ENCODE peak calls at places on chromosome 4, in ten cellular contexts. G, O, L, A, J, C, D, P, T and E are unnamed samples.

GRCh38 chr4:185283723-185284122 is 74.3 kb downstream of the SNX25 start:
- DNase-seq in C (no peak), G (peak), A (no peak), L (no peak), D (peak), J (no peak), P (peak), O (no peak), T (no peak), E (peak)

GRCh38 chr4:73308286-73308685 is 49.7 kb upstream of the ANKRD17 start:
- DNase-seq in A (no peak), D (peak), G (peak), P (peak), L (no peak), J (no peak), C (no peak), O (no peak), T (no peak), E (peak)

GRCh38 chr4:38132140-38132673 is 172.0 kb downstream of the PTTG2 start:
- DNase-seq in J (peak), A (no peak), L (peak), C (no peak), D (peak), T (peak), O (peak), G (peak), P (peak), E (peak)

GRCh38 chr4:53131562-53131925 is 234.3 kb downstream of the SCFD2 start:
- DNase-seq in L (no peak), C (no peak), T (no peak), A (no peak), G (no peak), D (no peak), O (no peak), P (no peak), J (no peak), E (no peak)

GRCh38 chr4:152456609-152457008 is 79.3 kb downstream of the FBXW7 start:
- DNase-seq in D (no peak), O (no peak), G (peak), C (no peak), L (no peak), J (no peak), P (no peak), T (no peak), A (no peak), E (peak)

GRCh38 chr4:37836838-37837413 is 10.4 kb downstream of the PGM2 start:
- DNase-seq in D (no peak), A (no peak), C (no peak), G (no peak), J (no peak), T (no peak), O (no peak), P (no peak), L (no peak), E (no peak)

GRCh38 chr4:109131559-109131958 is 170.9 kb downstream of the COL25A1 start:
- DNase-seq in L (no peak), O (no peak), G (no peak), C (no peak), D (no peak), P (no peak), T (no peak), A (peak), J (no peak), E (no peak)

GRCh38 chr4:36082817-36083216 is 161.5 kb downstream of the ARAP2 start:
- DNase-seq in T (no peak), O (no peak), A (no peak), L (no peak), C (no peak), G (no peak), P (no peak), J (no peak), D (no peak), E (no peak)

GRCh38 chr4:150586162-150586561 is 4.2 kb downstream of the MAB21L2 start:
- DNase-seq in O (no peak), J (no peak), D (no peak), A (no peak), G (no peak), C (no peak), L (no peak), T (no peak), P (no peak), E (no peak)

GRCh38 chr4:153497091-153497531 is 31.0 kb downstream of the TMEM131L start:
- DNase-seq in L (no peak), T (no peak), G (peak), J (no peak), A (no peak), C (no peak), O (no peak), P (no peak), D (no peak), E (peak)

GRCh38 chr4:73735231-73735630 is 5.1 kb upstream of the CXCL8 start:
- DNase-seq in J (no peak), P (peak), C (no peak), T (peak), L (no peak), G (peak), O (no peak), D (peak), A (no peak), E (peak)

GRCh38 chr4:181756451-181756850 is 486.8 kb upstream of the TENM3 start:
- DNase-seq in G (no peak), A (no peak), P (no peak), O (no peak), C (no peak), J (no peak), L (no peak), T (no peak), D (no peak), E (no peak)

GRCh38 chr4:61411241-61411640 is 211.1 kb downstream of the ADGRL3 start:
- DNase-seq in D (no peak), C (no peak), L (no peak), T (no peak), G (no peak), O (no peak), P (peak), A (no peak), J (no peak), E (peak)

GRCh38 chr4:14871676-14872430 is 130.4 kb upstream of the CPEB2 start:
- DNase-seq in J (no peak), P (no peak), D (no peak), T (no peak), A (no peak), L (no peak), G (peak), O (no peak), C (peak), E (no peak)

GRCh38 chr4:101730291-101731117 is 60.0 kb upstream of the BANK1 start:
- DNase-seq in D (peak), A (peak), L (peak), G (peak), C (peak), J (peak), P (peak), O (peak), T (peak), E (peak)

GRCh38 chr4:22384154-22384553 is 131.7 kb downstream of the ADGRA3 start:
- DNase-seq in T (no peak), A (no peak), D (no peak), L (no peak), J (no peak), P (no peak), G (no peak), O (no peak), C (no peak), E (no peak)

GRCh38 chr4:26812049-26812729 is 48.5 kb upstream of the STIM2 start:
- DNase-seq in D (no peak), A (no peak), P (no peak), C (no peak), G (peak), O (no peak), T (no peak), L (no peak), J (no peak), E (no peak)

GRCh38 chr4:153651041-153651960 is 32.8 kb upstream of the TLR2 start:
- DNase-seq in C (peak), G (peak), P (no peak), L (no peak), T (no peak), O (no peak), D (peak), J (no peak), A (peak), E (peak)

GRCh38 chr4:24800273-24800880 is 5.0 kb downstream of the SOD3 start:
- DNase-seq in O (no peak), P (peak), D (no peak), T (no peak), A (no peak), G (no peak), L (no peak), J (no peak), C (peak), E (peak)

DNA sequence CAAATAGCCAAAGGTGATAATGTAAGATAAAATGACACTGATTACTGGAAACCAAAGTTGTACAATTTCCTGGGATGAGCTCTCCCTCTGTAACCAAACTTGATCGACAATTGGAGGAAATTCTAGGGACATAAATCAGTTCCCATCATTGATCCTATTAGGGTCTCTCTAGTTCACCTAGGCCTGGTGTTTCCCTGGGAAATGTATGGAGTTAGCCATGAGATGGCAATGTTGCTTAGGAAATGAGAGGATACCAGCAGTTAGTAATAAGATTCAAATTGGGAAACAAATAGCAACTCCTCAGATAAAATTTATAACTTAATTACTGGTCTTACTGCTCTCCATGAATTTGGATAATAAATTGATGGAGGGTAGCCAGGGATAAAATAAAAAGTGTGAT is 52.2 kb downstream of the SPATA18 start:
- DNase-seq in C (no peak), G (peak), T (no peak), O (no peak), P (peak), J (no peak), L (no peak), D (no peak), A (no peak), E (peak)
- TF ChIP-seq CTCF in C (no peak), G (peak), T (no peak), O (peak), P (peak), J (peak), L (no peak), D (peak), A (no peak), E (peak)

DNA sequence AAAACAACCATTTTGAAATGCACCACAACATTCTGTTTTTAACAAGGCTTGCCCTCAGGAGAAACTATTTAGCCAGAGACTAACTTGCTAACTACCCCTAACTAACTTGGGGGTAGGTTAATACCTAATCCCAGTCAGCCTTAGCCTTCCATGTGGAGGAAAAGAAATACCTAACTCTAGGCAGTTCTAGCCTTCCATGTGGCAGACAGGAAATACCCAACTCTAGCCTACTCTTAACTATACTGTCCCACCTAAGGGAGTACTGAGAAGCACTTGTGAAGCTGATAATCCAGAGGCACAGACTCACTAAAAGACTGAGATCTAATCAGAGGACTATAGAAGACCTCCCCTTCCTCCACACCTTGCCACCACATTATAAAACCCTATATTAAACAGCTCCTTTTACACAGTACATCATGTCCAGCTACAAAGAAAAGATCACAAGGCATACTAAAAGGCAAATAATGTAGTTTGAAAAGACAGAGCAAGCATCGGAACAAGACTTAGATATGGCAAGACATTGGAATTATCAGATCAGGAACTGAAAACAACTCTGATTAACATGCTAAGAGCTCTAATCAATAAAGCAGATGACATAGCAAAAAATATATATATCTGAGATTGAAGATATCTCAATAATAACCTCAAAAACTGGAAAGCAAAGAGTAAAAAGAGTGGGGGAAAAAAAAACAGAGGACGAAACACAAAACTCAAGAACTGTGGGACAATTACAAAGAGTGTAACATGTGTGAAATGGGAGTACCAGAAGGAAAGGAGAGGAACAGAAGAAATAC is 52.2 kb downstream of the FRYL start:
- DNase-seq in L (no peak), D (no peak), C (no peak), G (no peak), A (no peak), P (no peak), O (no peak), J (no peak), T (no peak), E (no peak)
- H3K4me3 ChIP-seq in L (no peak), D (no peak), C (no peak), G (no peak), A (no peak), P (no peak), O (no peak), J (no peak), T (no peak), E (no peak)

DNA sequence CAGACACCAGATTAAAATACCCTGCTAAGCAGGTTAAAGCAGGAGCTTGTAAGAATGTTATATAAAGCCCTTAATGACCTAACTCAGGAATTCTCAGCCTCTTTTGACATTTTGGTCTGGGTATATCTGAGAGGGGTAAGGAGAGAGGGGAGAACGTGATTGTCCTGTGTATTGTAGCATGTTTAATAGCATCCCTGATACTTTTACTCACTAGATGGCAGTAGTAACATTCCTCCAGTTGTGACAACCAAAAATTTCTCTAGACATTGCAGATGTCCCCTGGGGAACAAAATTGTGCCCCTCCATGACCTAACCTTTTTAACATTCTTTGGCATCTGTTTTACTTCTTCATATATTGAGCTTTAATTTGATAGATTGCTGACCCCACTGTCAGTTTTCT is 17.9 kb downstream of the SMARCA5 start:
- DNase-seq in P (peak), A (no peak), C (no peak), D (peak), O (no peak), J (no peak), L (no peak), T (no peak), G (peak), E (peak)
- TF ChIP-seq CTCF in P (peak), A (no peak), C (peak), D (peak), O (peak), J (no peak), L (no peak), T (peak), G (peak), E (peak)

DNA sequence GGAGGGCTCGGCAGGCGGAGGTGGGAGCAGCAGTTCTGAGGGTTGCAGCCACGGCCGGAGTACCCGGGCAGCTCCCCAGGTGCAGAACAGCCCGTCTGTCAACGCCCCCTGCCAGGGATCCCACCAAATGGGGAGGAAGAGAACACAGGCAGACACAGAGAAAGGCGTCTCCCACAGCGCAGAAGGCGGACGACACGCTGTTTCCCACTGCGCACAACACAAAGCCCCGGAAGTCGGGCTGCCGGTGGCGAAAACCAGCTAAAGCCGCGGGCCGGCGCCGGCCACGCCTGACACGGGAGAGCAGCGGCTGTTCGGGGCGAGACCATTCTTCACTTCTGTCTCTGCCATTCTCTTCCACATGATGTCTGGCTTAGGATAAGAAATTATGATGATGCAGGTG is 31.6 kb downstream of the CTBP1 start:
- DNase-seq in P (no peak), T (no peak), D (no peak), C (no peak), L (no peak), O (no peak), A (no peak), G (no peak), J (no peak), E (no peak)
- H3K4me3 ChIP-seq in P (no peak), T (no peak), D (no peak), C (no peak), L (no peak), O (no peak), A (no peak), G (no peak), J (no peak), E (no peak)

GRCh38 chr4:76748649-76749048 is 149.3 kb downstream of the SOWAHB start:
- DNase-seq in C (no peak), J (no peak), O (no peak), G (peak), P (peak), A (no peak), T (no peak), D (peak), L (no peak), E (peak)
- TF ChIP-seq CTCF in C (peak), J (no peak), O (no peak), G (peak), P (no peak), A (no peak), T (peak), D (peak), L (no peak), E (peak)

GRCh38 chr4:6890358-6890757 is 19.3 kb upstream of the TBC1D14 start:
- DNase-seq in C (no peak), P (no peak), O (no peak), J (no peak), A (no peak), L (no peak), G (no peak), D (no peak), T (no peak), E (no peak)

GRCh38 chr4:6892190-6892908 is 17.3 kb upstream of the TBC1D14 start:
- DNase-seq in G (peak), L (no peak), D (peak), C (peak), P (peak), A (peak), T (no peak), J (no peak), O (no peak), E (peak)

GRCh38 chr4:6892909-6893202 is 16.8 kb upstream of the TBC1D14 start:
- DNase-seq in D (no peak), C (no peak), T (no peak), J (no peak), L (no peak), A (no peak), O (no peak), P (no peak), G (no peak), E (no peak)

GRCh38 chr4:6889736-6890324 is 19.8 kb upstream of the TBC1D14 start:
- DNase-seq in O (no peak), T (no peak), G (no peak), L (no peak), D (no peak), J (no peak), P (no peak), C (no peak), A (no peak), E (no peak)

GRCh38 chr4:6891436-6892170 is 18.0 kb upstream of the TBC1D14 start:
- DNase-seq in L (no peak), P (no peak), C (no peak), D (no peak), J (no peak), T (no peak), G (no peak), A (peak), O (no peak), E (peak)
- H3K4me3 ChIP-seq in L (peak), P (no peak), C (peak), D (no peak), J (no peak), T (no peak), G (no peak), A (peak), O (no peak), E (no peak)

GRCh38 chr4:44869985-44870384 is 143.6 kb upstream of the GNPDA2 start:
- DNase-seq in C (no peak), G (no peak), D (no peak), O (no peak), P (no peak), A (no peak), T (no peak), J (no peak), L (no peak), E (no peak)

DNA sequence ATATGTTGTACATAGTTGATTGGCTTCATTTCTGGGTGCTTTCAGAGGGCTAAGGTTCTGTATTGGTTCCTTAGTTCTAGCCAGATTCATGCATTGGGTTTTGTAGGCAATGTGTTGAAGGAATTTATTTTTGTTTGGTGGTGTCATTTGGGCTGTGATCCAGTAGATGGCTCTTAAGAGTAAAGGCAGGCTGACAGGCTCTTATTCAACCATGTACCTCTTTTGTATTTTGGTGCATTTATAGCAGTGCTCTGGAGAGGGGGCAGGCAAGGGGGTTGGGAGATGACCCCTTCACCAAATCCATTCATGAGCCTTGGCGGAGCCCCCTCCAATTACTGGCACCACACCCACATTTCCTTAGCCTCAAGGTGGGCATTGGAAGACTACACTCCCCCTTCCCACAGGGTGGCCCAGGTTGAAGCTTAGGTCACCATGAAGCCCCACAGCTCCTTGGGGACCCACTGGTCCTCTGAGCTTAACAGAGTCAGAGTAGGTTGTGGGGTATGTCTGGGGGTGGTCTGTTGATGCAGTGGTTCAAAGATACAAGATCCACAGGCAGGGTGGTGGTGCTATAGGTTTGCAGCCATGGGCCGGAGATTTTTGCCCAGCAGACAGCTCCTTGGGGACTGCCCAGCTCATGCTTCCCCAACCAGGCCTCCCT is 143.0 kb upstream of the GNPDA2 start:
- DNase-seq in C (no peak), J (no peak), D (no peak), L (no peak), T (no peak), G (peak), A (peak), O (no peak), P (no peak), E (peak)
- TF ChIP-seq CTCF in C (no peak), J (no peak), D (no peak), L (no peak), T (no peak), G (no peak), A (no peak), O (no peak), P (no peak), E (peak)